ENCODE peak calls at places on chromosomes 6 and 20, in five cellular contexts. One of them, this sample, is unnamed.

GRCh38 chr20:44448753-44449546 is 26.7 kb upstream of the TTPAL start:
- DNase-seq in T47D: peak; percentile 38
- DNase-seq in hypothalamus: no peak
- DNase-seq in DMS 273 treated with DMSO at 0.1 percent for 48 hours: no peak
- DNase-seq in activated T-cell treated with anti-CD3 and anti-CD28 coated beads, Interleukin-2, amount 50 U/mL, for 24 hours: no peak
- DNase-seq in this sample: no peak

GRCh38 chr20:61543931-61544745 is 292.1 kb downstream of the CDH4 start:
- DNase-seq in T47D: no peak
- DNase-seq in hypothalamus: no peak
- DNase-seq in DMS 273 treated with DMSO at 0.1 percent for 48 hours: no peak
- DNase-seq in activated T-cell treated with anti-CD3 and anti-CD28 coated beads, Interleukin-2, amount 50 U/mL, for 24 hours: no peak
- DNase-seq in this sample: no peak

GRCh38 chr6:4178737-4179333 is 43.5 kb upstream of the ECI2 start:
- DNase-seq in T47D: peak; percentile 75
- DNase-seq in hypothalamus: no peak
- DNase-seq in DMS 273 treated with DMSO at 0.1 percent for 48 hours: no peak
- DNase-seq in activated T-cell treated with anti-CD3 and anti-CD28 coated beads, Interleukin-2, amount 50 U/mL, for 24 hours: no peak
- DNase-seq in this sample: no peak

GRCh38 chr6:165662671-165663282 is at the start of gene PDE10A:
- DNase-seq in T47D: no peak
- DNase-seq in hypothalamus: peak; percentile 42
- DNase-seq in DMS 273 treated with DMSO at 0.1 percent for 48 hours: no peak
- DNase-seq in activated T-cell treated with anti-CD3 and anti-CD28 coated beads, Interleukin-2, amount 50 U/mL, for 24 hours: no peak
- DNase-seq in this sample: no peak

GRCh38 chr20:41643504-41643938 is 25.3 kb upstream of the CHD6 start:
- DNase-seq in T47D: no peak
- DNase-seq in hypothalamus: no peak
- DNase-seq in DMS 273 treated with DMSO at 0.1 percent for 48 hours: no peak
- DNase-seq in activated T-cell treated with anti-CD3 and anti-CD28 coated beads, Interleukin-2, amount 50 U/mL, for 24 hours: no peak
- DNase-seq in this sample: peak; percentile 12

GRCh38 chr20:19828233-19828632 is 70.2 kb downstream of the RIN2 start:
- DNase-seq in T47D: no peak
- DNase-seq in hypothalamus: peak; percentile 19
- DNase-seq in DMS 273 treated with DMSO at 0.1 percent for 48 hours: no peak
- DNase-seq in activated T-cell treated with anti-CD3 and anti-CD28 coated beads, Interleukin-2, amount 50 U/mL, for 24 hours: no peak
- DNase-seq in this sample: peak; percentile 60

GRCh38 chr20:10666221-10667076 is 7.3 kb downstream of the JAG1 start:
- DNase-seq in T47D: no peak
- DNase-seq in hypothalamus: no peak
- DNase-seq in DMS 273 treated with DMSO at 0.1 percent for 48 hours: no peak
- DNase-seq in activated T-cell treated with anti-CD3 and anti-CD28 coated beads, Interleukin-2, amount 50 U/mL, for 24 hours: no peak
- DNase-seq in this sample: no peak

GRCh38 chr6:154448448-154449096 is 61.9 kb downstream of the CNKSR3 start:
- DNase-seq in T47D: peak; percentile 6
- DNase-seq in hypothalamus: no peak
- DNase-seq in DMS 273 treated with DMSO at 0.1 percent for 48 hours: peak; percentile 57
- DNase-seq in activated T-cell treated with anti-CD3 and anti-CD28 coated beads, Interleukin-2, amount 50 U/mL, for 24 hours: no peak
- DNase-seq in this sample: peak; percentile 7

GRCh38 chr6:47353822-47354221 is 44.1 kb upstream of the TNFRSF21 start:
- DNase-seq in T47D: no peak
- DNase-seq in hypothalamus: no peak
- DNase-seq in DMS 273 treated with DMSO at 0.1 percent for 48 hours: no peak
- DNase-seq in activated T-cell treated with anti-CD3 and anti-CD28 coated beads, Interleukin-2, amount 50 U/mL, for 24 hours: no peak
- DNase-seq in this sample: no peak

GRCh38 chr20:57259179-57260021 is 7.0 kb downstream of the BMP7 start:
- DNase-seq in T47D: no peak
- DNase-seq in hypothalamus: peak; percentile 60
- DNase-seq in DMS 273 treated with DMSO at 0.1 percent for 48 hours: no peak
- DNase-seq in activated T-cell treated with anti-CD3 and anti-CD28 coated beads, Interleukin-2, amount 50 U/mL, for 24 hours: no peak
- DNase-seq in this sample: peak; percentile 58

GRCh38 chr6:169388767-169389166 is 135.1 kb upstream of the THBS2 start:
- DNase-seq in T47D: no peak
- DNase-seq in hypothalamus: no peak
- DNase-seq in DMS 273 treated with DMSO at 0.1 percent for 48 hours: no peak
- DNase-seq in activated T-cell treated with anti-CD3 and anti-CD28 coated beads, Interleukin-2, amount 50 U/mL, for 24 hours: no peak
- DNase-seq in this sample: no peak

This sample was measured in head of caudate nucleus.